ENCODE peak calls at places on chromosomes 3 and 15, in ten cellular contexts. One of them, this sample, is unnamed.

GRCh38 chr15:68223171-68223570 is 6.4 kb downstream of the CLN6 start:
- DNase-seq in LHCN-M2: no peak
- DNase-seq in T-helper 2 cell: no peak
- DNase-seq in KBM-7: no peak
- DNase-seq in AML-193: no peak
- DNase-seq in NCI-H1092 treated with DMSO at 0.1 percent for 48 hours: no peak
- DNase-seq in pancreas: no peak
- DNase-seq in T-helper 9 cell: no peak
- DNase-seq in iris pigment epithelial cell: no peak
- DNase-seq in choroid plexus epithelial cell: no peak
- DNase-seq in this sample: no peak

GRCh38 chr3:169497567-169498257 is 165.8 kb downstream of the MECOM start:
- DNase-seq in pancreas: no peak
- DNase-seq in AML-193: no peak
- DNase-seq in T-helper 9 cell: no peak
- DNase-seq in LHCN-M2: peak
- DNase-seq in T-helper 2 cell: no peak
- DNase-seq in choroid plexus epithelial cell: peak
- DNase-seq in iris pigment epithelial cell: peak
- DNase-seq in NCI-H1092 treated with DMSO at 0.1 percent for 48 hours: no peak
- DNase-seq in KBM-7: no peak
- DNase-seq in this sample: peak

GRCh38 chr3:97823503-97824004 is 1.7 kb downstream of the CRYBG3 start:
- DNase-seq in T-helper 9 cell: no peak
- DNase-seq in iris pigment epithelial cell: no peak
- DNase-seq in KBM-7: peak
- DNase-seq in NCI-H1092 treated with DMSO at 0.1 percent for 48 hours: no peak
- DNase-seq in AML-193: no peak
- DNase-seq in LHCN-M2: peak
- DNase-seq in choroid plexus epithelial cell: no peak
- DNase-seq in T-helper 2 cell: no peak
- DNase-seq in pancreas: peak
- DNase-seq in this sample: peak

GRCh38 chr3:167657684-167658225 is 4.0 kb upstream of the WDR49 start:
- DNase-seq in NCI-H1092 treated with DMSO at 0.1 percent for 48 hours: no peak
- DNase-seq in T-helper 2 cell: no peak
- DNase-seq in LHCN-M2: no peak
- DNase-seq in T-helper 9 cell: no peak
- DNase-seq in AML-193: no peak
- DNase-seq in KBM-7: no peak
- DNase-seq in pancreas: no peak
- DNase-seq in choroid plexus epithelial cell: no peak
- DNase-seq in iris pigment epithelial cell: no peak
- DNase-seq in this sample: no peak

GRCh38 chr3:89426060-89426459 is 318.6 kb downstream of the EPHA3 start:
- DNase-seq in LHCN-M2: no peak
- DNase-seq in AML-193: no peak
- DNase-seq in choroid plexus epithelial cell: no peak
- DNase-seq in KBM-7: no peak
- DNase-seq in T-helper 2 cell: no peak
- DNase-seq in pancreas: no peak
- DNase-seq in T-helper 9 cell: no peak
- DNase-seq in NCI-H1092 treated with DMSO at 0.1 percent for 48 hours: no peak
- DNase-seq in iris pigment epithelial cell: no peak
- DNase-seq in this sample: no peak

GRCh38 chr15:70062321-70062956 is 35.3 kb downstream of the TLE3 start:
- DNase-seq in iris pigment epithelial cell: peak
- DNase-seq in NCI-H1092 treated with DMSO at 0.1 percent for 48 hours: peak
- DNase-seq in LHCN-M2: no peak
- DNase-seq in AML-193: no peak
- DNase-seq in T-helper 9 cell: no peak
- DNase-seq in pancreas: peak
- DNase-seq in T-helper 2 cell: no peak
- DNase-seq in choroid plexus epithelial cell: peak
- DNase-seq in KBM-7: no peak
- DNase-seq in this sample: peak

GRCh38 chr3:187714404-187714979 is 12.1 kb upstream of the RTP2 start:
- DNase-seq in pancreas: peak
- DNase-seq in choroid plexus epithelial cell: peak
- DNase-seq in KBM-7: peak
- DNase-seq in T-helper 9 cell: peak
- DNase-seq in NCI-H1092 treated with DMSO at 0.1 percent for 48 hours: peak
- DNase-seq in iris pigment epithelial cell: peak
- DNase-seq in AML-193: peak
- DNase-seq in LHCN-M2: peak
- DNase-seq in T-helper 2 cell: peak
- DNase-seq in this sample: peak

GRCh38 chr15:72222433-72222832 is 8.6 kb downstream of the PKM start:
- DNase-seq in LHCN-M2: peak
- DNase-seq in NCI-H1092 treated with DMSO at 0.1 percent for 48 hours: no peak
- DNase-seq in KBM-7: no peak
- DNase-seq in T-helper 2 cell: no peak
- DNase-seq in AML-193: no peak
- DNase-seq in choroid plexus epithelial cell: no peak
- DNase-seq in iris pigment epithelial cell: no peak
- DNase-seq in pancreas: no peak
- DNase-seq in T-helper 9 cell: no peak
- DNase-seq in this sample: peak

GRCh38 chr15:64209680-64210334 is 47.0 kb upstream of the PPIB start:
- DNase-seq in T-helper 2 cell: peak
- DNase-seq in AML-193: peak
- DNase-seq in iris pigment epithelial cell: peak
- DNase-seq in KBM-7: peak
- DNase-seq in pancreas: no peak
- DNase-seq in choroid plexus epithelial cell: peak
- DNase-seq in LHCN-M2: peak
- DNase-seq in NCI-H1092 treated with DMSO at 0.1 percent for 48 hours: peak
- DNase-seq in T-helper 9 cell: no peak
- DNase-seq in this sample: peak

GRCh38 chr15:77650285-77650684 is 17.6 kb upstream of the LINGO1 start:
- DNase-seq in choroid plexus epithelial cell: peak
- DNase-seq in LHCN-M2: peak
- DNase-seq in AML-193: no peak
- DNase-seq in T-helper 9 cell: no peak
- DNase-seq in KBM-7: peak
- DNase-seq in NCI-H1092 treated with DMSO at 0.1 percent for 48 hours: peak
- DNase-seq in iris pigment epithelial cell: peak
- DNase-seq in pancreas: no peak
- DNase-seq in T-helper 2 cell: no peak
- DNase-seq in this sample: no peak

GRCh38 chr15:52731732-52732470 is 52.7 kb upstream of the ATOSA start:
- DNase-seq in T-helper 9 cell: no peak
- DNase-seq in T-helper 2 cell: no peak
- DNase-seq in KBM-7: no peak
- DNase-seq in AML-193: no peak
- DNase-seq in iris pigment epithelial cell: no peak
- DNase-seq in choroid plexus epithelial cell: no peak
- DNase-seq in NCI-H1092 treated with DMSO at 0.1 percent for 48 hours: no peak
- DNase-seq in pancreas: no peak
- DNase-seq in LHCN-M2: no peak
- DNase-seq in this sample: no peak